ENCODE peak calls at places on chromosomes 11 and 22, in seven cellular contexts. One of them, this sample, is unnamed.

GRCh38 chr11:45485070-45485716 is 180.2 kb downstream of the CHST1 start:
- DNase-seq in esophagus squamous epithelium: no peak
- DNase-seq in cardiac muscle cell: no peak
- DNase-seq in DND-41: no peak
- DNase-seq in pancreas: no peak
- DNase-seq in left ventricle myocardium inferior: no peak
- DNase-seq in ascending aorta: no peak
- DNase-seq in this sample: no peak

GRCh38 chr22:48258108-48258705 is 1495.8 kb downstream of the TBC1D22A start:
- DNase-seq in left ventricle myocardium inferior: no peak
- DNase-seq in pancreas: no peak
- DNase-seq in cardiac muscle cell: no peak
- DNase-seq in esophagus squamous epithelium: no peak
- DNase-seq in DND-41: no peak
- DNase-seq in ascending aorta: no peak
- DNase-seq in this sample: no peak

GRCh38 chr22:39598017-39598965 is 27.7 kb downstream of the CACNA1I start:
- DNase-seq in pancreas: peak; percentile 83
- DNase-seq in ascending aorta: no peak
- DNase-seq in DND-41: no peak
- DNase-seq in left ventricle myocardium inferior: no peak
- DNase-seq in esophagus squamous epithelium: no peak
- DNase-seq in cardiac muscle cell: peak; percentile 64
- DNase-seq in this sample: peak; percentile 56

GRCh38 chr11:75241036-75241905 is 697 bp downstream of the TPBGL start:
- DNase-seq in ascending aorta: peak; percentile 24
- DNase-seq in cardiac muscle cell: peak; percentile 90
- DNase-seq in esophagus squamous epithelium: no peak
- DNase-seq in pancreas: peak; percentile 89
- DNase-seq in DND-41: no peak
- DNase-seq in left ventricle myocardium inferior: peak; percentile 83
- DNase-seq in this sample: peak; percentile 83

GRCh38 chr11:94583213-94583884 is 16.2 kb downstream of the PIWIL4 start:
- DNase-seq in left ventricle myocardium inferior: no peak
- DNase-seq in ascending aorta: no peak
- DNase-seq in DND-41: no peak
- DNase-seq in esophagus squamous epithelium: no peak
- DNase-seq in pancreas: no peak
- DNase-seq in cardiac muscle cell: no peak
- DNase-seq in this sample: no peak

GRCh38 chr22:20494978-20495860 is at the start of gene KLHL22:
- DNase-seq in DND-41: peak; percentile 31
- DNase-seq in left ventricle myocardium inferior: no peak
- DNase-seq in esophagus squamous epithelium: no peak
- DNase-seq in cardiac muscle cell: peak; percentile 36
- DNase-seq in pancreas: no peak
- DNase-seq in ascending aorta: no peak
- DNase-seq in this sample: peak; percentile 45

GRCh38 chr11:70071996-70072395 is 6.1 kb upstream of the ANO1 start:
- DNase-seq in pancreas: no peak
- DNase-seq in esophagus squamous epithelium: no peak
- DNase-seq in DND-41: no peak
- DNase-seq in ascending aorta: no peak
- DNase-seq in cardiac muscle cell: no peak
- DNase-seq in left ventricle myocardium inferior: no peak
- DNase-seq in this sample: no peak

GRCh38 chr11:115784796-115785521 is 280.7 kb upstream of the CADM1 start:
- DNase-seq in esophagus squamous epithelium: no peak
- DNase-seq in left ventricle myocardium inferior: peak; percentile 41
- DNase-seq in cardiac muscle cell: no peak
- DNase-seq in DND-41: no peak
- DNase-seq in pancreas: no peak
- DNase-seq in ascending aorta: no peak
- DNase-seq in this sample: no peak

DNA sequence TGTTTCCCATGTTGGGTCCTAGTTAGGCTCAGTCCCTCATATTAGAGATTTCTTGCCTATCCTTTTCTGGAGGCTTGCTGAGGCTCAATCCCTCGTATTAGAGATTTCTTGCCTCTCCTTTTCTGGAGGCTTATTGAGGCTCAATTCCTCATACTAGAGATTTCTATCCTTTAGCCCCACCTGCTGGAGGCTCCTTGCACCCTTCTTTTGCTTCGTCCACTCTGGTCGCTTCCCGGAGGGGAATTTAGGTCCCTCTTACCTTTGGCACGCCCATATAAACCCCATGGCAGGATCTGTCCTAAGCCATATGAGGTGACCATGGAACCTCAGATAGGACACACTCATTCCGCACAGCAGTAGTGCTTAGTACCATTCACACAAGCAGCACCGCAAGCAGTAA is 15.9 kb downstream of the CYP2D6 start:
- DNase-seq in DND-41: no peak
- DNase-seq in ascending aorta: no peak
- DNase-seq in pancreas: no peak
- DNase-seq in left ventricle myocardium inferior: no peak
- DNase-seq in cardiac muscle cell: no peak
- DNase-seq in esophagus squamous epithelium: no peak
- DNase-seq in this sample: no peak
- TF ChIP-seq CTCF in DND-41: no peak
- TF ChIP-seq CTCF in ascending aorta: no peak
- TF ChIP-seq CTCF in pancreas: peak; percentile 14
- TF ChIP-seq CTCF in left ventricle myocardium inferior: peak; percentile 45
- TF ChIP-seq CTCF in cardiac muscle cell: peak; percentile 32
- TF ChIP-seq CTCF in esophagus squamous epithelium: no peak
- TF ChIP-seq CTCF in this sample: no peak

GRCh38 chr11:30987819-30988218 is 381.7 kb downstream of the DCDC1 start:
- DNase-seq in esophagus squamous epithelium: no peak
- DNase-seq in left ventricle myocardium inferior: no peak
- DNase-seq in ascending aorta: no peak
- DNase-seq in cardiac muscle cell: no peak
- DNase-seq in pancreas: no peak
- DNase-seq in DND-41: no peak
- DNase-seq in this sample: no peak

GRCh38 chr11:30990625-30991348 is 378.8 kb downstream of the DCDC1 start:
- DNase-seq in cardiac muscle cell: no peak
- DNase-seq in ascending aorta: no peak
- DNase-seq in DND-41: peak; percentile 9
- DNase-seq in pancreas: no peak
- DNase-seq in esophagus squamous epithelium: no peak
- DNase-seq in left ventricle myocardium inferior: no peak
- DNase-seq in this sample: no peak

GRCh38 chr11:30991376-30991775 is 378.2 kb downstream of the DCDC1 start:
- DNase-seq in DND-41: no peak
- DNase-seq in pancreas: no peak
- DNase-seq in ascending aorta: no peak
- DNase-seq in cardiac muscle cell: no peak
- DNase-seq in esophagus squamous epithelium: no peak
- DNase-seq in left ventricle myocardium inferior: no peak
- DNase-seq in this sample: no peak

GRCh38 chr11:30992513-30992849 is 377.1 kb downstream of the DCDC1 start:
- DNase-seq in DND-41: peak; percentile 62
- DNase-seq in left ventricle myocardium inferior: no peak
- DNase-seq in ascending aorta: no peak
- DNase-seq in pancreas: no peak
- DNase-seq in esophagus squamous epithelium: no peak
- DNase-seq in cardiac muscle cell: no peak
- DNase-seq in this sample: no peak

GRCh38 chr11:30991802-30992512 is 377.6 kb downstream of the DCDC1 start:
- DNase-seq in left ventricle myocardium inferior: no peak
- DNase-seq in ascending aorta: no peak
- DNase-seq in cardiac muscle cell: no peak
- DNase-seq in DND-41: no peak
- DNase-seq in pancreas: no peak
- DNase-seq in esophagus squamous epithelium: no peak
- DNase-seq in this sample: no peak
- H3K27ac ChIP-seq in left ventricle myocardium inferior: no peak overlapping the region
- H3K27ac ChIP-seq in ascending aorta: no peak overlapping the region
- H3K27ac ChIP-seq in cardiac muscle cell: no peak overlapping the region
- H3K27ac ChIP-seq in DND-41: no peak overlapping the region
- H3K27ac ChIP-seq in pancreas: no peak overlapping the region
- H3K27ac ChIP-seq in esophagus squamous epithelium: no peak overlapping the region
- H3K27ac ChIP-seq in this sample: no peak overlapping the region

GRCh38 chr22:17260291-17260690 is 41.1 kb upstream of the ADA2 start:
- DNase-seq in esophagus squamous epithelium: no peak
- DNase-seq in pancreas: no peak
- DNase-seq in DND-41: no peak
- DNase-seq in ascending aorta: no peak
- DNase-seq in left ventricle myocardium inferior: no peak
- DNase-seq in cardiac muscle cell: no peak
- DNase-seq in this sample: no peak
- H3K4me1 ChIP-seq in esophagus squamous epithelium: peaks cover 12% of the 10 kb centered on the region
- H3K4me1 ChIP-seq in pancreas: peaks cover 27% of the 10 kb centered on the region
- H3K4me1 ChIP-seq in DND-41: peaks cover 23% of the 10 kb centered on the region
- H3K4me1 ChIP-seq in ascending aorta: no peaks in the 10 kb centered on the region
- H3K4me1 ChIP-seq in left ventricle myocardium inferior: peaks cover 22% of the 10 kb centered on the region
- H3K4me1 ChIP-seq in cardiac muscle cell: peaks cover 37% of the 10 kb centered on the region
- H3K4me1 ChIP-seq in this sample: peaks cover 9% of the 10 kb centered on the region

GRCh38 chr11:60485987-60486386 is 6.6 kb upstream of the MS4A12 start:
- DNase-seq in DND-41: peak; percentile 6
- DNase-seq in left ventricle myocardium inferior: no peak
- DNase-seq in esophagus squamous epithelium: no peak
- DNase-seq in pancreas: peak; percentile 21
- DNase-seq in cardiac muscle cell: peak; percentile 7
- DNase-seq in ascending aorta: no peak
- DNase-seq in this sample: peak; percentile 29
- TF ChIP-seq CTCF in DND-41: peak; percentile 50
- TF ChIP-seq CTCF in left ventricle myocardium inferior: no peak
- TF ChIP-seq CTCF in esophagus squamous epithelium: no peak
- TF ChIP-seq CTCF in pancreas: peak; percentile 47
- TF ChIP-seq CTCF in cardiac muscle cell: no peak
- TF ChIP-seq CTCF in ascending aorta: peak; percentile 6
- TF ChIP-seq CTCF in this sample: peak; percentile 2

GRCh38 chr22:38264322-38264843 is 8.4 kb downstream of the TMEM184B start:
- DNase-seq in cardiac muscle cell: no peak
- DNase-seq in pancreas: no peak
- DNase-seq in esophagus squamous epithelium: no peak
- DNase-seq in DND-41: no peak
- DNase-seq in left ventricle myocardium inferior: no peak
- DNase-seq in ascending aorta: no peak
- DNase-seq in this sample: no peak

GRCh38 chr22:38259370-38259769 is 13.4 kb downstream of the TMEM184B start:
- DNase-seq in esophagus squamous epithelium: no peak
- DNase-seq in left ventricle myocardium inferior: no peak
- DNase-seq in cardiac muscle cell: no peak
- DNase-seq in ascending aorta: no peak
- DNase-seq in pancreas: no peak
- DNase-seq in DND-41: no peak
- DNase-seq in this sample: no peak

GRCh38 chr22:38261478-38261803 is 11.4 kb downstream of the TMEM184B start:
- DNase-seq in cardiac muscle cell: no peak
- DNase-seq in DND-41: no peak
- DNase-seq in left ventricle myocardium inferior: no peak
- DNase-seq in esophagus squamous epithelium: no peak
- DNase-seq in pancreas: no peak
- DNase-seq in ascending aorta: no peak
- DNase-seq in this sample: no peak

GRCh38 chr22:38260760-38261477 is 11.9 kb downstream of the TMEM184B start:
- DNase-seq in cardiac muscle cell: no peak
- DNase-seq in left ventricle myocardium inferior: no peak
- DNase-seq in DND-41: no peak
- DNase-seq in esophagus squamous epithelium: no peak
- DNase-seq in pancreas: no peak
- DNase-seq in ascending aorta: no peak
- DNase-seq in this sample: no peak

DNA sequence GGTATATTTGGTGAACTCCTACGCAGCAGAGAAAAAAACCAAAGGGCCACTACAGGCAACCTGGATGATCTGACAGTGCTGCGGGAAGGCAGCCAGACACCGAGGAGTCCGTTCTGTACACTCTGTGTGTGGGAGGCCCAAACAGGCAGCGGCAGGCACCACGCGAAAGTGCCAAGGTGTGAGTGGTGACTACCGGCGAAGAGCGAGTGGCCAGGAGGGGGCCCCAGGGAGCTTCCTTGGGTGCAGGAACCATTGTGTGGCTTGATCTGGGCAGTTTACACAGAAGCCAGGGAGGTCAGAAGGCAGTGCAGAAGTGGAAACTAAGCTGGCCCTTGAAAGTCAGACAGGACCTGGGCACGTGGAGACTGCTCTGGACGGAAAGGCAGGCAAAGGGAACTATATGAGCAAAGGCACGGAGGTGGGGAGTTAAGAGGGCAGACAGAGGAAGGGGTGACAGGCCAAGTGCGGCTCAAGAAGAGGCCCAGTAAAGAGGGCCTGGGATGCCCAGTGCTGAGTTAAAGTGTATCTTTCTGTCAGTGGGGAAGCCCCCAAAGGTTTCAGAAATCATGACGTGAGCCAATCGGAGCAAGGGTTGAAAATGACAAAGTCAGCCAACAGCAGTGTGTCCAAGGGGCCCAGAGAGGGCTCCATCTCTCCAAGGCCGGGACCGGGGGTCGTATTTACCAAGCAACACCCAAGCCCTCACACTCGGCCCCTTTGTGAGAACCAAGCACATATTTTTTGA is 10.6 kb downstream of the TMEM184B start:
- DNase-seq in ascending aorta: no peak
- DNase-seq in pancreas: peak; percentile 70
- DNase-seq in DND-41: peak; percentile 28
- DNase-seq in cardiac muscle cell: peak; percentile 68
- DNase-seq in esophagus squamous epithelium: no peak
- DNase-seq in left ventricle myocardium inferior: peak; percentile 50
- DNase-seq in this sample: peak; percentile 73
- H3K27ac ChIP-seq in ascending aorta: peak overlapping the region; percentile 83
- H3K27ac ChIP-seq in pancreas: no peak overlapping the region
- H3K27ac ChIP-seq in DND-41: no peak overlapping the region
- H3K27ac ChIP-seq in cardiac muscle cell: peak overlapping the region; percentile 82
- H3K27ac ChIP-seq in esophagus squamous epithelium: peak overlapping the region; percentile 79
- H3K27ac ChIP-seq in left ventricle myocardium inferior: peak overlapping the region; percentile 74
- H3K27ac ChIP-seq in this sample: no peak overlapping the region

GRCh38 chr11:59667812-59668187 is 1.0 kb downstream of the PATL1 start:
- DNase-seq in cardiac muscle cell: no peak
- DNase-seq in left ventricle myocardium inferior: no peak
- DNase-seq in ascending aorta: no peak
- DNase-seq in esophagus squamous epithelium: no peak
- DNase-seq in pancreas: no peak
- DNase-seq in DND-41: no peak
- DNase-seq in this sample: no peak
- H3K4me1 ChIP-seq in cardiac muscle cell: peaks cover 4% of the 10 kb centered on the region
- H3K4me1 ChIP-seq in left ventricle myocardium inferior: peaks cover 48% of the 10 kb centered on the region
- H3K4me1 ChIP-seq in ascending aorta: no peaks in the 10 kb centered on the region
- H3K4me1 ChIP-seq in esophagus squamous epithelium: peaks cover 22% of the 10 kb centered on the region
- H3K4me1 ChIP-seq in pancreas: peaks cover 8% of the 10 kb centered on the region
- H3K4me1 ChIP-seq in DND-41: peaks cover 53% of the 10 kb centered on the region
- H3K4me1 ChIP-seq in this sample: peaks cover 7% of the 10 kb centered on the region

GRCh38 chr22:37806409-37807338 is 1.1 kb upstream of the GCAT start:
- DNase-seq in esophagus squamous epithelium: no peak
- DNase-seq in ascending aorta: no peak
- DNase-seq in DND-41: peak; percentile 67
- DNase-seq in pancreas: no peak
- DNase-seq in left ventricle myocardium inferior: no peak
- DNase-seq in cardiac muscle cell: peak; percentile 49
- DNase-seq in this sample: no peak
- TF ChIP-seq CTCF in esophagus squamous epithelium: no peak
- TF ChIP-seq CTCF in ascending aorta: no peak
- TF ChIP-seq CTCF in DND-41: no peak
- TF ChIP-seq CTCF in pancreas: no peak
- TF ChIP-seq CTCF in left ventricle myocardium inferior: peak; percentile 7
- TF ChIP-seq CTCF in cardiac muscle cell: peak; percentile 9
- TF ChIP-seq CTCF in this sample: no peak

GRCh38 chr11:95991101-95991500 is 67.2 kb upstream of the MTMR2 start:
- DNase-seq in pancreas: no peak
- DNase-seq in ascending aorta: no peak
- DNase-seq in cardiac muscle cell: no peak
- DNase-seq in left ventricle myocardium inferior: no peak
- DNase-seq in DND-41: no peak
- DNase-seq in esophagus squamous epithelium: no peak
- DNase-seq in this sample: no peak
- H3K27ac ChIP-seq in pancreas: no peak overlapping the region
- H3K27ac ChIP-seq in ascending aorta: peak overlapping the region; percentile 47
- H3K27ac ChIP-seq in cardiac muscle cell: no peak overlapping the region
- H3K27ac ChIP-seq in left ventricle myocardium inferior: no peak overlapping the region
- H3K27ac ChIP-seq in DND-41: no peak overlapping the region
- H3K27ac ChIP-seq in esophagus squamous epithelium: no peak overlapping the region
- H3K27ac ChIP-seq in this sample: no peak overlapping the region